ENCODE peak calls at places on chromosomes 4 and X, in four cellular contexts. F is K562, D is HepG2, R is GM12878. K is an unnamed sample.

GRCh38 chr4:144583658-144584057 is 62.3 kb upstream of the HHIP start:
- DNase-seq in F (no peak), D (no peak), R (no peak), K (no peak)

GRCh38 chr4:109321232-109321631 is 18.8 kb upstream of the COL25A1 start:
- DNase-seq in F (no peak), D (no peak), R (peak), K (no peak)

GRCh38 chr4:28357985-28358384 is 1497.3 kb downstream of the STIM2 start:
- DNase-seq in F (no peak), D (no peak), R (no peak), K (no peak)

GRCh38 chrX:37776987-37777325 is 2.9 kb upstream of the CYBB start:
- DNase-seq in F (no peak), D (no peak), R (no peak), K (no peak)

GRCh38 chrX:39613997-39614679 is 483.6 kb downstream of the BCOR start:
- DNase-seq in F (no peak), D (no peak), R (peak), K (no peak)

GRCh38 chrX:154349979-154350378 is 24.5 kb downstream of the FLNA start:
- DNase-seq in F (no peak), D (no peak), R (no peak), K (no peak)

GRCh38 chr4:678765-679481 is 4.6 kb downstream of the MYL5 start:
- DNase-seq in F (no peak), D (no peak), R (no peak), K (no peak)

GRCh38 chrX:104084063-104084462 is 8.0 kb upstream of the TMSB15C start:
- DNase-seq in F (no peak), D (no peak), R (no peak), K (no peak)

GRCh38 chrX:64642482-64642881 is 247.2 kb upstream of the MTMR8 start:
- DNase-seq in F (no peak), D (no peak), R (no peak), K (no peak)

GRCh38 chrX:104330966-104331365 is 76.2 kb upstream of the ESX1 start:
- DNase-seq in F (no peak), D (no peak), R (no peak), K (no peak)

GRCh38 chr4:142284402-142285221 is 561.5 kb downstream of the INPP4B start:
- DNase-seq in F (no peak), D (no peak), R (no peak), K (no peak)

GRCh38 chr4:67725981-67726380 is 25.0 kb upstream of the UBA6 start:
- DNase-seq in F (no peak), D (no peak), R (no peak), K (no peak)

GRCh38 chrX:101160001-101160400 is 59.6 kb upstream of the DRP2 start:
- DNase-seq in F (no peak), D (no peak), R (no peak), K (no peak)

GRCh38 chr4:175421506-175421905 is 390.6 kb downstream of the GPM6A start:
- DNase-seq in F (no peak), D (peak), R (no peak), K (no peak)

GRCh38 chrX:123773258-123773978 is 40.6 kb upstream of the THOC2 start:
- DNase-seq in F (no peak), D (no peak), R (no peak), K (no peak)

GRCh38 chr4:165489786-165490185 is 111.0 kb downstream of the CPE start:
- DNase-seq in F (no peak), D (no peak), R (no peak), K (no peak)

GRCh38 chrX:154819771-154820341 is 14.6 kb upstream of the MPP1 start:
- DNase-seq in F (no peak), D (no peak), R (no peak), K (no peak)

GRCh38 chr4:38314663-38315062 is 349.3 kb upstream of the KLF3 start:
- DNase-seq in F (no peak), D (peak), R (no peak), K (no peak)

GRCh38 chrX:19649227-19650009 is 134.1 kb upstream of the MAP3K15 start:
- DNase-seq in F (no peak), D (no peak), R (no peak), K (no peak)

GRCh38 chr4:40301592-40301991 is 33.5 kb upstream of the CHRNA9 start:
- DNase-seq in F (no peak), D (no peak), R (peak), K (no peak)

GRCh38 chr4:15339732-15340131 is 88.1 kb upstream of the C1QTNF7 start:
- DNase-seq in F (no peak), D (no peak), R (no peak), K (no peak)

GRCh38 chrX:11380187-11380586 is 87.0 kb downstream of the AMELX start:
- DNase-seq in F (no peak), D (no peak), R (no peak), K (no peak)

DNA sequence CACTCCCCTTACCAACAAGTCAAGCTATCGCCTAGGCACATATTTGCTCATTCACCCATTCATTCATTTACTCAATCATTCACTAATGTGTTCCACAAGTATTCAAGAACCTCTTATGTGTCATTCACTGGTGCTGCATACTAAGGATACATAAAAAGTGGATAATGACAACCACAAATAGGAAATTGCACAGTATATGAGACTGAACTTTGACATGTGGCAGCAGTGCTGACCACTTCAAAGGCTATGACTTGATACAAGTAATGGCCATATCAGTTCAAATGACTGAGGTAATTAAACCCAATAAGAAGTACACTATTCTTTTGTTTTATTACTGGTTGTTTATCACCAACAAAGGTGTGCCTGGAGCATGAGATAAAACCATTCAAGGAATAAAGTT is 282.5 kb downstream of the KLHL13 start:
- DNase-seq in F (no peak), D (no peak), R (no peak), K (no peak)
- TF ChIP-seq SP1 in F (no peak), D (no peak), R (no peak), K (no peak)

DNA sequence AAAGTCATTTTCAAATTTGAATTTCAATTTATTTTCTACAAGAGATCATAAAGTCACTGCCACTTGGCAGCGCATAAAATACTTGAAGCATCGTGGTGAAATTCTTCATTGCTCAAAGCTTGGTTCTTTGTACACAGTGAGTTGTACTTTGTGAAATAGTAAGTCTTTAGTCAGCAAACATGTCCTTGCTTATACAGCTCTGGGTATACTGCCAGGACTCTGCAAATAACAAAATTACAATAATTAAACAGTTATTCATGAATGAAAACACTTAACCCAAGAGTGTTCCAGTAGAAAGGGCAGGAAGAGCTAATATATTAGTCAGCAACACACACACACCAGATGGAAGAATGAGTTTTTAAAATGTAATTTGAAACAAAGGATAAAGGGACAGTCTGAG is 1300.9 kb upstream of the DIAPH2 start:
- DNase-seq in F (no peak), D (no peak), R (no peak), K (no peak)
- TF ChIP-seq BHLHE40 in F (no peak), D (no peak), R (no peak), K (no peak)

DNA sequence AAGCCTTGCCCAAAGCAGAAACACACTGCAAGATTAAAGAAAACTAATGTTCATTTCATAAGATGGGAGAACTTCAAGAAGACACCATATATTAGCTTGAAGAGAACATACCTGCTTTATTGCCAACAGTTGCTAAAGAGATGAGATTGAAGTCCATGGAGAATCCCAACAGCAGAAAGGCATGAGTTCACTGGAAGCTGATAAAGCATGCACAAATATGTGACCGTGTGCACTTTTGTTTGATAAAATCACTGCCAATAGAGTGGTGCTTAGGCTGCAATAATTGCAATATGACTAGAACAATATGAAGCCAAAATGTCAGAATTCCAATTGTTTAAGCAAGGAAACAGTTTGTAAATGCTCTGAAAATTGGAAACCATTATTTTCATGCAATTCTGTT is 125.9 kb upstream of the PPARGC1A start:
- DNase-seq in F (no peak), D (no peak), R (no peak), K (no peak)
- TF ChIP-seq SP1 in F (no peak), D (no peak), R (no peak), K (no peak)

DNA sequence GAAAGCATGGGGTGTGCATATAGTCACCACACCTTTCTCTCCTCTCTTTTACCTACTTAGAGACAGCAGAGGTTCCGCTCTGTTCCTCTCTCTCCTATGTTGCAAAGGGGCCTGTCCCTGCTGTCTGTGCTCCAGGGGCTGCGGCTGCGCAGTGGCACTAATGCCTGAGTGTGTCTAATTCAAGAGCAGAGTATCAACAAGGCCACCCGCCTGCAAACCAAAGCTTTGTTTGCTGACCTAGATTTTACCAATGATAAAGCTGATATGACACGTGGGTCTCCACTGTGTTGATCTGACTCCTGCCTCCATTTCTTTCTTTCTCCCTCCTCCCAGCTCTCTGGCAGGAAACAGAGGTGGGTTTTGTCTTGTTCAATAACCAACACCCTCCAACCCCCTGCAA is 74.9 kb downstream of the NSG1 start:
- DNase-seq in F (no peak), D (peak), R (no peak), K (no peak)
- TF ChIP-seq BHLHE40 in F (no peak), D (no peak), R (no peak), K (no peak)

DNA sequence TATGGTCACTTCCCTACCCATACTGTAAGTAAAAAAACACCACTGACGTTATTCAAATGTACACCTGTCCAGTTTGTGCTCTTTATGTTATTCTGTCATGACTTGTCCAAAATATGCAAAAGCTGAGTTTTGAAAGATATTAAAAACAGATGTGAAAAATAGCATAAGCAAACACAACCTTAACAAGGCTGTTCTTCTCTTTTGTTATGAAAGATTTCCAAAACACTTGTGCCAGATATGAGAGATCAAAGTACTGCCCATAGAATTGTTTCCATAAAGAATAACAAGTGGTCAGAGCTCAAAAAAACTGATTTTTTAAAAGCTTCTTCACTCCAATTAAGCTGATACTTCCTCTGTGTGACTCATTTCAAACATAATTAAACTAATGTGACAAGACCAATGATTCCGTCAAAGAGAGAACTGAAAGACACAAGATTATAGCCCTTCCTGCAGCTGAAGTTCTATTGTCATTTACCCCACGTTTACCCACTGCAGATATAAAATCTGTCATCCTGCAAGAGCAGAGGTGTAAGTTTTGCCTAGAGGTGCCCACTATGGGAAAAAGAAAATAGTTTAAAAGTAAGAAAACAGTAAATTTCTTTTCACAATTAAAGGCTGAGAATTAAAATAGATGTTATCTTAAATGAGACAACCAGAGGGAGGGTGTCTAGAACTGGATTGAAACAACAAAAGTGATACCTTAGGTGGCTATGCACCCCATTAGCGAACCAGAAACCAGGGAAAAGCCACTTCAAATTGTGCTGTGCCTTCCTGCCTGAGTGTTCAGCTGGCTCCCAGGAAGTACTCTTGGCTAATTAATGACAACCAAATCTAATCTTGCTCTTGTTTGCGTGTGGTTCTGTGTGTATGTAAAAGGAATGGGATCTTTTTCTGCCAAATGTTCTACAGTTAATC is 30.1 kb downstream of the RASSF6 start:
- DNase-seq in F (no peak), D (no peak), R (peak), K (no peak)
- TF ChIP-seq SP1 in F (no peak), D (no peak), R (no peak), K (no peak)

GRCh38 chrX:134932528-134933217 is 58.1 kb upstream of the SMIM10 start:
- DNase-seq in F (no peak), D (peak), R (no peak), K (no peak)
- TF ChIP-seq BHLHE40 in F (no peak), D (no peak), R (no peak), K (no peak)

GRCh38 chr4:89898304-89898716 is 3.7 kb downstream of the MMRN1 start:
- DNase-seq in F (no peak), D (no peak), R (peak), K (no peak)
- TF ChIP-seq SP1 in F (no peak), D (no peak), R (no peak), K (no peak)

GRCh38 chrX:24063488-24063887 is 8.7 kb downstream of the EIF2S3 start:
- DNase-seq in F (no peak), D (no peak), R (no peak), K (no peak)
- TF ChIP-seq BHLHE40 in F (no peak), D (no peak), R (no peak), K (no peak)

GRCh38 chr4:101693842-101694398 is 96.6 kb upstream of the BANK1 start:
- DNase-seq in F (no peak), D (no peak), R (no peak), K (no peak)
- TF ChIP-seq SP1 in F (no peak), D (no peak), R (no peak), K (no peak)

DNA sequence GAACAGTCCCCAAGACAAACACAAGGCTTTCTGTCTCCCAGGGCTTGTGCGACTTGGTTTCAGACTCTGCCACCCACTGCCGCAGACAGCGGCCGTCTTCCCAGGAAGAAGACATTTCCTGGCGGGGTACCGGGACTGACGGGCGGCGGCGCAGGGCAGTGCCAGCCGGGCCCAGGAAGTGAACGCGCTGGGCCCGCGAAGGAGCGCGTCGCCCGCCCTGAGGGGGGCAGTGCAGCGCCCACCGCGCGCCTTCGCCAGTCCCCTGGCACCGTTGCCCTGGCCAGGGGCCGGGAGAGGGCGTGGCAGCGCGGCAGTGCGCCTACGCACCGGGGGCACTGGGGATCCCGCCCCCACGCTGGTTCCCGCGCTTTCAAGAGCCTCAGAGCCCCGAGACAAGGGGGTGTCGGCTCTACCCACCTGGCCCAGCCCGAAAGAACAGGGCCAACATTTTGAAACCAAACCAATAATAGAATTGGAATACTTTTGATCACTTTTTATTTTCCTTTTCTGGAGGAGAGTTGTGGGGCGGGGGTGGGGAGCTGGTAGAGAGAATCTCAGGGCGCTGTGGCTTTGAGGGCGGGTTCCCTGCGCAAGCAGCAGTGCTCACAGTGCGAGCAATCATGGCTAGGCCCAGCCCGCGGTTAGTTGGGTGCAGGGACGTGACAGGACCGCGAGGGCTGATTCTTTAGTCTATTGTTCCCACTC is 23.6 kb upstream of the APLN start:
- DNase-seq in F (no peak), D (no peak), R (no peak), K (no peak)
- TF ChIP-seq BHLHE40 in F (no peak), D (no peak), R (no peak), K (no peak)